ENCODE peak calls at places on chromosomes 12 and 14, in six cellular contexts. One of them, this sample, is unnamed.

GRCh38 chr12:39682689-39683477 is 63.3 kb upstream of the ABCD2 start:
- DNase-seq in tibial artery: no peak
- DNase-seq in lower lobe of right lung: no peak
- DNase-seq in GM23338: no peak
- DNase-seq in H9: no peak
- DNase-seq in PC-3: no peak
- DNase-seq in this sample: no peak

GRCh38 chr12:106719879-106720278 is 54.6 kb upstream of the RIC8B start:
- DNase-seq in tibial artery: no peak
- DNase-seq in lower lobe of right lung: no peak
- DNase-seq in GM23338: no peak
- DNase-seq in H9: no peak
- DNase-seq in PC-3: no peak
- DNase-seq in this sample: no peak

GRCh38 chr14:65006251-65006721 is 19.6 kb downstream of the FNTB start:
- DNase-seq in tibial artery: no peak
- DNase-seq in lower lobe of right lung: no peak
- DNase-seq in GM23338: no peak
- DNase-seq in H9: no peak
- DNase-seq in PC-3: no peak
- DNase-seq in this sample: no peak

GRCh38 chr14:74988131-74988530 is 14.6 kb upstream of the EIF2B2 start:
- DNase-seq in tibial artery: no peak
- DNase-seq in lower lobe of right lung: no peak
- DNase-seq in GM23338: no peak
- DNase-seq in H9: no peak
- DNase-seq in PC-3: peak
- DNase-seq in this sample: no peak

GRCh38 chr12:55929306-55929791 is 1.6 kb upstream of the DGKA start:
- DNase-seq in tibial artery: no peak
- DNase-seq in lower lobe of right lung: no peak
- DNase-seq in GM23338: no peak
- DNase-seq in H9: no peak
- DNase-seq in PC-3: no peak
- DNase-seq in this sample: no peak

GRCh38 chr12:116130431-116130830 is 147.1 kb downstream of the MED13L start:
- DNase-seq in tibial artery: no peak
- DNase-seq in lower lobe of right lung: no peak
- DNase-seq in GM23338: no peak
- DNase-seq in H9: no peak
- DNase-seq in PC-3: no peak
- DNase-seq in this sample: no peak

GRCh38 chr12:12609692-12610091 is 2.0 kb upstream of the CREBL2 start:
- DNase-seq in tibial artery: no peak
- DNase-seq in lower lobe of right lung: no peak
- DNase-seq in GM23338: no peak
- DNase-seq in H9: no peak
- DNase-seq in PC-3: no peak
- DNase-seq in this sample: no peak

GRCh38 chr14:75306917-75307699 is 28.5 kb downstream of the FOS start:
- DNase-seq in tibial artery: no peak
- DNase-seq in lower lobe of right lung: no peak
- DNase-seq in GM23338: peak
- DNase-seq in H9: no peak
- DNase-seq in PC-3: peak
- DNase-seq in this sample: no peak

GRCh38 chr12:58877243-58877743 is 43.0 kb downstream of the LRIG3 start:
- DNase-seq in tibial artery: no peak
- DNase-seq in lower lobe of right lung: no peak
- DNase-seq in GM23338: no peak
- DNase-seq in H9: no peak
- DNase-seq in PC-3: peak
- DNase-seq in this sample: no peak

GRCh38 chr12:92661269-92661668 is 41.5 kb upstream of the PLEKHG7 start:
- DNase-seq in tibial artery: no peak
- DNase-seq in lower lobe of right lung: no peak
- DNase-seq in GM23338: no peak
- DNase-seq in H9: no peak
- DNase-seq in PC-3: no peak
- DNase-seq in this sample: no peak

GRCh38 chr14:51846631-51847488 is 13.6 kb upstream of the GNG2 start:
- DNase-seq in tibial artery: peak
- DNase-seq in lower lobe of right lung: peak
- DNase-seq in GM23338: peak
- DNase-seq in H9: peak
- DNase-seq in PC-3: no peak
- DNase-seq in this sample: no peak

GRCh38 chr12:112850343-112850742 is 56.4 kb upstream of the OAS1 start:
- DNase-seq in tibial artery: no peak
- DNase-seq in lower lobe of right lung: no peak
- DNase-seq in GM23338: no peak
- DNase-seq in H9: no peak
- DNase-seq in PC-3: no peak
- DNase-seq in this sample: no peak

GRCh38 chr14:102392506-102392905 is 29.8 kb downstream of the TECPR2 start:
- DNase-seq in tibial artery: no peak
- DNase-seq in lower lobe of right lung: no peak
- DNase-seq in GM23338: no peak
- DNase-seq in H9: no peak
- DNase-seq in PC-3: no peak
- DNase-seq in this sample: no peak

GRCh38 chr12:109587921-109588320 is 14.3 kb downstream of the MVK start:
- DNase-seq in tibial artery: no peak
- DNase-seq in lower lobe of right lung: no peak
- DNase-seq in GM23338: no peak
- DNase-seq in H9: no peak
- DNase-seq in PC-3: no peak
- DNase-seq in this sample: no peak

GRCh38 chr12:92574046-92574783 is 128.6 kb upstream of the PLEKHG7 start:
- DNase-seq in tibial artery: no peak
- DNase-seq in lower lobe of right lung: no peak
- DNase-seq in GM23338: peak
- DNase-seq in H9: peak
- DNase-seq in PC-3: peak
- DNase-seq in this sample: no peak

GRCh38 chr14:64246688-64247087 is 47.5 kb downstream of the ESR2 start:
- DNase-seq in tibial artery: no peak
- DNase-seq in lower lobe of right lung: no peak
- DNase-seq in GM23338: no peak
- DNase-seq in H9: no peak
- DNase-seq in PC-3: no peak
- DNase-seq in this sample: no peak

GRCh38 chr12:65565601-65566560 is 258.4 kb upstream of the HMGA2 start:
- DNase-seq in tibial artery: no peak
- DNase-seq in lower lobe of right lung: no peak
- DNase-seq in GM23338: peak
- DNase-seq in H9: no peak
- DNase-seq in PC-3: peak
- DNase-seq in this sample: no peak

GRCh38 chr12:123892853-123893252 is 79.8 kb downstream of the CCDC92 start:
- DNase-seq in tibial artery: no peak
- DNase-seq in lower lobe of right lung: no peak
- DNase-seq in GM23338: no peak
- DNase-seq in H9: no peak
- DNase-seq in PC-3: no peak
- DNase-seq in this sample: peak

GRCh38 chr12:53176750-53177149 is 3.8 kb upstream of the ZNF740 start:
- DNase-seq in tibial artery: no peak
- DNase-seq in lower lobe of right lung: no peak
- DNase-seq in GM23338: no peak
- DNase-seq in H9: peak
- DNase-seq in PC-3: no peak
- DNase-seq in this sample: no peak

GRCh38 chr12:53171725-53172329 is 8.7 kb upstream of the ZNF740 start:
- DNase-seq in tibial artery: no peak
- DNase-seq in lower lobe of right lung: no peak
- DNase-seq in GM23338: no peak
- DNase-seq in H9: no peak
- DNase-seq in PC-3: peak
- DNase-seq in this sample: peak

GRCh38 chr12:53172352-53172751 is 8.2 kb upstream of the ZNF740 start:
- DNase-seq in tibial artery: no peak
- DNase-seq in lower lobe of right lung: no peak
- DNase-seq in GM23338: no peak
- DNase-seq in H9: no peak
- DNase-seq in PC-3: peak
- DNase-seq in this sample: peak

GRCh38 chr12:53173085-53173715 is 7.3 kb upstream of the ZNF740 start:
- DNase-seq in tibial artery: no peak
- DNase-seq in lower lobe of right lung: no peak
- DNase-seq in GM23338: no peak
- DNase-seq in H9: no peak
- DNase-seq in PC-3: peak
- DNase-seq in this sample: peak

DNA sequence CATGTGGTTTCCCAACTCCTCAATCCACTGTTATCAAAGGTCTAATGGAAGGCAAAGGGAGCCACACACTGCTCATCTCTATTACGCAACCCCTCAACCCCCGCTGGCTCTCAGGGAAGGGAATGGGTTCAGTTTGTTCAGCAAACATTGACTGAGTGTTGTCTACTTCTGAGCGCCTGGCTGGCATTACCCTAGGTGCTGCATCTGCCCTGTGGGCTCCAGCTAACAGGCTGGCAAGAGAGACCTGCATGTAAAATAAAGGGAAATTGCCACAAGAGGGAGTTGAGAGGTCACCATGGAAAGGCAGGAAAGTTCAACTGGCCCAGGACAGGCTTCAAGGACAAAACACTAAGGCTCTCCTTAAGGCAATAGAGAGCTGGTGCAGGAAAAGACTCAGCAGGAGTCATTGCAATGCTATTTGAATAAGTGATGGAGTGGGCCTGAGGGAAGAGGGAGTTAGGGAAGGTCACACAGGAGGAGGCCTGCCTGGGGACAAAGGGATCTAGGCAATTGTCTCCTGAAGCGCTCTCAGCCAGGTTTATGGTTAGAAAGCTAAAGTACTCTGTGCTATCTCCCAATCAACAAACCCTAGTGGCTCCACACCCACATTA is 5.5 kb upstream of the ZNF740 start:
- DNase-seq in tibial artery: no peak
- DNase-seq in lower lobe of right lung: no peak
- DNase-seq in GM23338: peak
- DNase-seq in H9: peak
- DNase-seq in PC-3: peak
- DNase-seq in this sample: peak
- TF ChIP-seq CTCF in tibial artery: no peak
- TF ChIP-seq CTCF in lower lobe of right lung: peak
- TF ChIP-seq CTCF in GM23338: peak
- TF ChIP-seq CTCF in H9: peak
- TF ChIP-seq CTCF in PC-3: peak
- TF ChIP-seq CTCF in this sample: peak

DNA sequence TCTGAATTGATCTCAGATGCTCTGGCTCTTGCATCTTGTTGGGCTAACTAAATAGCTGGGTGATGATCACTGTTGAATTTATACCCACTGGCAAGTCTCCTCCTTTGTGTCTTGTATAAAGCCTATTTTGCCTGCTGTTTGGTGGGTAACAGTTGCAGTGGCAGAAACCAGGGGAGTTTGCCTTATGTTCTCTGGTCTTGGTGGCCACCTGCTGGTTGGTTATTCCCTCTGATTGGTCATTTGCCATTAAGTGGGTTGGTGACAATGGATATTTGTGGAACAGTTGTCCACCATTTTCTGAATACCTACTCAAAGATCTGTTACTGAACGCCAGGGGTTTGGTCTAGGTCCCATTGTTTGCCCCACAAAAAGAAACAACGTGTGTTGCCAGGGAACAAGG is 52.1 kb downstream of the AVPR1A start:
- DNase-seq in tibial artery: no peak
- DNase-seq in lower lobe of right lung: no peak
- DNase-seq in GM23338: peak
- DNase-seq in H9: no peak
- DNase-seq in PC-3: peak
- DNase-seq in this sample: no peak
- TF ChIP-seq CTCF in tibial artery: no peak
- TF ChIP-seq CTCF in lower lobe of right lung: no peak
- TF ChIP-seq CTCF in GM23338: peak
- TF ChIP-seq CTCF in H9: peak
- TF ChIP-seq CTCF in PC-3: peak
- TF ChIP-seq CTCF in this sample: peak

GRCh38 chr14:23353433-23353780 is 720 bp upstream of the SLC22A17 start:
- DNase-seq in tibial artery: no peak
- DNase-seq in lower lobe of right lung: no peak
- DNase-seq in GM23338: no peak
- DNase-seq in H9: no peak
- DNase-seq in PC-3: no peak
- DNase-seq in this sample: no peak

GRCh38 chr14:23354990-23355389 is 2.3 kb upstream of the SLC22A17 start:
- DNase-seq in tibial artery: no peak
- DNase-seq in lower lobe of right lung: no peak
- DNase-seq in GM23338: no peak
- DNase-seq in H9: no peak
- DNase-seq in PC-3: no peak
- DNase-seq in this sample: no peak

GRCh38 chr14:23351681-23352505 is 794 bp downstream of the SLC22A17 start:
- DNase-seq in tibial artery: no peak
- DNase-seq in lower lobe of right lung: no peak
- DNase-seq in GM23338: peak
- DNase-seq in H9: peak
- DNase-seq in PC-3: no peak
- DNase-seq in this sample: no peak

GRCh38 chr14:23356036-23356435 is 3.3 kb upstream of the SLC22A17 start:
- DNase-seq in tibial artery: no peak
- DNase-seq in lower lobe of right lung: no peak
- DNase-seq in GM23338: no peak
- DNase-seq in H9: no peak
- DNase-seq in PC-3: no peak
- DNase-seq in this sample: no peak

GRCh38 chr14:23352506-23353432 is at the start of gene SLC22A17:
- DNase-seq in tibial artery: peak
- DNase-seq in lower lobe of right lung: peak
- DNase-seq in GM23338: peak
- DNase-seq in H9: peak
- DNase-seq in PC-3: peak
- DNase-seq in this sample: no peak
- TF ChIP-seq CTCF in tibial artery: no peak
- TF ChIP-seq CTCF in lower lobe of right lung: no peak
- TF ChIP-seq CTCF in GM23338: no peak
- TF ChIP-seq CTCF in H9: peak
- TF ChIP-seq CTCF in PC-3: no peak
- TF ChIP-seq CTCF in this sample: peak

GRCh38 chr14:23876160-23876750 is 77.3 kb upstream of the DHRS4 start:
- DNase-seq in tibial artery: no peak
- DNase-seq in lower lobe of right lung: no peak
- DNase-seq in GM23338: no peak
- DNase-seq in H9: no peak
- DNase-seq in PC-3: no peak
- DNase-seq in this sample: no peak

GRCh38 chr14:23877538-23878180 is 75.9 kb upstream of the DHRS4 start:
- DNase-seq in tibial artery: no peak
- DNase-seq in lower lobe of right lung: no peak
- DNase-seq in GM23338: no peak
- DNase-seq in H9: no peak
- DNase-seq in PC-3: no peak
- DNase-seq in this sample: no peak

GRCh38 chr14:23882884-23883283 is 70.7 kb upstream of the DHRS4 start:
- DNase-seq in tibial artery: no peak
- DNase-seq in lower lobe of right lung: no peak
- DNase-seq in GM23338: no peak
- DNase-seq in H9: no peak
- DNase-seq in PC-3: no peak
- DNase-seq in this sample: no peak

GRCh38 chr14:23881292-23881691 is 72.3 kb upstream of the DHRS4 start:
- DNase-seq in tibial artery: no peak
- DNase-seq in lower lobe of right lung: no peak
- DNase-seq in GM23338: no peak
- DNase-seq in H9: no peak
- DNase-seq in PC-3: no peak
- DNase-seq in this sample: no peak

GRCh38 chr14:23877111-23877510 is 76.5 kb upstream of the DHRS4 start:
- DNase-seq in tibial artery: no peak
- DNase-seq in lower lobe of right lung: no peak
- DNase-seq in GM23338: no peak
- DNase-seq in H9: no peak
- DNase-seq in PC-3: no peak
- DNase-seq in this sample: no peak
- TF ChIP-seq CTCF in tibial artery: no peak
- TF ChIP-seq CTCF in lower lobe of right lung: no peak
- TF ChIP-seq CTCF in GM23338: no peak
- TF ChIP-seq CTCF in H9: no peak
- TF ChIP-seq CTCF in PC-3: no peak
- TF ChIP-seq CTCF in this sample: no peak

This sample was measured in chondrocyte.